ENCODE peak calls at places on chromosomes 6 and 20, in five cellular contexts. N is HFF-Myc, K is psoas muscle, G is T-helper 1 cell, W is right cardiac atrium. Q is an unnamed sample.

GRCh38 chr6:138278326-138278725 is 60.0 kb upstream of the PBOV1 start:
- DNase-seq in G (no peak), N (no peak), W (no peak), K (no peak), Q (no peak)

GRCh38 chr6:146968041-146968760 is 236.0 kb upstream of the STXBP5 start:
- DNase-seq in G (no peak), K (no peak), W (no peak), N (peak), Q (no peak)

GRCh38 chr20:1375515-1375914 is 17.3 kb downstream of the FKBP1A start:
- DNase-seq in N (no peak), W (no peak), G (no peak), K (no peak), Q (no peak)

GRCh38 chr6:49027644-49028043 is 435.4 kb downstream of the MMUT start:
- DNase-seq in G (no peak), N (no peak), W (no peak), K (no peak), Q (no peak)

GRCh38 chr6:63636516-63636968 is 940 bp downstream of the PHF3 start:
- DNase-seq in K (peak), W (peak), N (no peak), G (peak), Q (peak)

GRCh38 chr6:156511051-156511450 is 266.1 kb upstream of the ARID1B start:
- DNase-seq in K (no peak), N (no peak), W (no peak), G (no peak), Q (no peak)

GRCh38 chr20:64137598-64138031 is 26.6 kb upstream of the MYT1 start:
- DNase-seq in W (no peak), N (no peak), G (no peak), K (no peak), Q (no peak)

GRCh38 chr20:20237093-20237959 is 130.6 kb upstream of the INSM1 start:
- DNase-seq in G (peak), N (no peak), K (no peak), W (no peak), Q (peak)

GRCh38 chr6:98382246-98382645 is 452.1 kb upstream of the POU3F2 start:
- DNase-seq in K (no peak), G (no peak), N (no peak), W (no peak), Q (no peak)

GRCh38 chr6:105196076-105196475 is 16.3 kb upstream of the POPDC3 start:
- DNase-seq in G (no peak), N (no peak), K (no peak), W (no peak), Q (no peak)

GRCh38 chr6:110033749-110034636 is 55.9 kb downstream of the GPR6 start:
- DNase-seq in K (no peak), N (no peak), W (no peak), G (no peak), Q (no peak)

GRCh38 chr20:8132015-8132631 is at the start of gene PLCB1:
- DNase-seq in G (peak), N (peak), K (peak), W (peak), Q (peak)

GRCh38 chr20:61933951-61934715 is 131.5 kb downstream of the TAF4 start:
- DNase-seq in K (no peak), G (no peak), N (no peak), W (no peak), Q (no peak)

Q was measured in HAP-1.